ENCODE peak calls at places on chromosomes 3 and 15, in ten cellular contexts. Q, Z, N, H, B, R, O, X, K and A are unnamed samples.

GRCh38 chr15:89119489-89120478 is 31.5 kb downstream of the ABHD2 start:
- DNase-seq in Q (no peak), Z (no peak), N (no peak), H (no peak), B (peak), R (no peak), O (no peak), X (no peak), K (no peak), A (no peak)

GRCh38 chr3:149898771-149899170 is 71.9 kb downstream of the PFN2 start:
- DNase-seq in Q (no peak), Z (no peak), N (no peak), H (no peak), B (peak), R (no peak), O (no peak), X (no peak), K (no peak), A (no peak)

GRCh38 chr3:133799794-133800585 is 5.6 kb upstream of the SRPRB start:
- DNase-seq in Q (no peak), Z (no peak), N (no peak), H (no peak), B (no peak), R (no peak), O (no peak), X (no peak), K (no peak), A (no peak)

GRCh38 chr3:157533298-157533870 is 30.2 kb upstream of the VEPH1 start:
- DNase-seq in Q (no peak), Z (no peak), N (no peak), H (no peak), B (peak), R (no peak), O (no peak), X (no peak), K (no peak), A (no peak)

GRCh38 chr15:39860200-39860599 is 59.9 kb downstream of the GPR176 start:
- DNase-seq in Q (no peak), Z (no peak), N (no peak), H (no peak), B (no peak), R (no peak), O (no peak), X (no peak), K (no peak), A (no peak)

GRCh38 chr3:53570709-53571108 is 76.3 kb downstream of the CACNA1D start:
- DNase-seq in Q (no peak), Z (no peak), N (no peak), H (no peak), B (no peak), R (no peak), O (no peak), X (peak), K (no peak), A (no peak)

GRCh38 chr3:108091498-108092259 is 848 bp upstream of the CD47 start:
- DNase-seq in Q (no peak), Z (no peak), N (no peak), H (no peak), B (peak), R (no peak), O (no peak), X (no peak), K (no peak), A (no peak)

GRCh38 chr3:181824961-181825360 is 113.2 kb downstream of the SOX2 start:
- DNase-seq in Q (no peak), Z (no peak), N (no peak), H (no peak), B (no peak), R (no peak), O (no peak), X (no peak), K (no peak), A (no peak)

GRCh38 chr15:43702174-43702573 is 8.5 kb downstream of the CKMT1A start:
- DNase-seq in Q (no peak), Z (no peak), N (no peak), H (no peak), B (no peak), R (no peak), O (no peak), X (no peak), K (no peak), A (no peak)

GRCh38 chr3:177263615-177264365 is 66.5 kb upstream of the TBL1XR1 start:
- DNase-seq in Q (no peak), Z (no peak), N (no peak), H (no peak), B (no peak), R (no peak), O (no peak), X (no peak), K (no peak), A (no peak)

GRCh38 chr3:63141-63845 is 133.3 kb upstream of the CHL1 start:
- DNase-seq in Q (no peak), Z (no peak), N (no peak), H (no peak), B (no peak), R (no peak), O (no peak), X (peak), K (no peak), A (peak)

GRCh38 chr15:89999676-90000174 is 1.4 kb upstream of the ZNF710 start:
- DNase-seq in Q (no peak), Z (no peak), N (no peak), H (no peak), B (peak), R (no peak), O (no peak), X (no peak), K (no peak), A (no peak)

GRCh38 chr3:107752202-107752990 is 229.6 kb downstream of the BBX start:
- DNase-seq in Q (no peak), Z (no peak), N (peak), H (peak), B (peak), R (no peak), O (no peak), X (no peak), K (no peak), A (no peak)

GRCh38 chr3:108222813-108223307 is 636 bp upstream of the IFT57 start:
- DNase-seq in Q (no peak), Z (no peak), N (peak), H (peak), B (peak), R (no peak), O (no peak), X (no peak), K (no peak), A (no peak)